ENCODE peak calls at places on chromosomes 13 and 19, in eight cellular contexts. L is IMR-90, P is astrocyte, U is neural progenitor cell, R is PC-3, F is GM23248, M is fibroblast of lung, N is H1. C is an unnamed sample.

GRCh38 chr19:16417660-16418596 is 53.8 kb downstream of the EPS15L1 start:
- DNase-seq in L (peak; percentile 42), P (no peak), U (peak; percentile 81), R (peak; percentile 70), F (peak; percentile 78), M (peak; percentile 38), N (peak; percentile 72), C (peak; percentile 46)

GRCh38 chr19:42553292-42554045 is 25.2 kb upstream of the CEACAM1 start:
- DNase-seq in L (peak; percentile 67), P (peak; percentile 74), U (no peak), R (peak; percentile 38), F (peak; percentile 85), M (peak; percentile 53), N (no peak), C (no peak)

GRCh38 chr19:1725100-1726064 is 27.9 kb upstream of the ONECUT3 start:
- DNase-seq in L (peak; percentile 28), P (no peak), U (peak; percentile 94), R (peak; percentile 46), F (peak; percentile 70), M (peak; percentile 34), N (no peak), C (no peak)

GRCh38 chr13:27372896-27373295 is 51.5 kb upstream of the GTF3A start:
- DNase-seq in L (peak; percentile 16), P (no peak), U (peak; percentile 40), R (no peak), F (peak; percentile 31), M (no peak), N (no peak), C (no peak)

GRCh38 chr19:21587117-21587461 is 81.7 kb downstream of the ZNF429 start:
- DNase-seq in L (no peak), P (no peak), U (no peak), R (no peak), F (no peak), M (no peak), N (no peak), C (no peak)

GRCh38 chr19:55590621-55591020 is 8.7 kb downstream of the FIZ1 start:
- DNase-seq in L (no peak), P (no peak), U (peak; percentile 44), R (peak; percentile 58), F (peak; percentile 53), M (no peak), N (no peak), C (no peak)

GRCh38 chr19:56547535-56547934 is 8.8 kb downstream of the ZFP28 start:
- DNase-seq in L (no peak), P (no peak), U (peak; percentile 6), R (no peak), F (no peak), M (no peak), N (no peak), C (no peak)

GRCh38 chr13:29595380-29596063 is at the start of gene SLC7A1:
- DNase-seq in L (peak; percentile 80), P (peak; percentile 73), U (peak; percentile 96), R (peak; percentile 90), F (peak; percentile 96), M (peak; percentile 67), N (peak; percentile 72), C (peak; percentile 48)

GRCh38 chr13:51704399-51705306 is 99.3 kb downstream of the DHRS12 start:
- DNase-seq in L (no peak), P (no peak), U (no peak), R (no peak), F (no peak), M (no peak), N (no peak), C (no peak)

GRCh38 chr13:106756446-106756845 is 188.5 kb upstream of the ARGLU1 start:
- DNase-seq in L (no peak), P (no peak), U (peak; percentile 84), R (no peak), F (no peak), M (no peak), N (no peak), C (no peak)

GRCh38 chr13:25207291-25207690 is 35.2 kb upstream of the AMER2 start:
- DNase-seq in L (no peak), P (no peak), U (no peak), R (no peak), F (no peak), M (no peak), N (no peak), C (no peak)

DNA sequence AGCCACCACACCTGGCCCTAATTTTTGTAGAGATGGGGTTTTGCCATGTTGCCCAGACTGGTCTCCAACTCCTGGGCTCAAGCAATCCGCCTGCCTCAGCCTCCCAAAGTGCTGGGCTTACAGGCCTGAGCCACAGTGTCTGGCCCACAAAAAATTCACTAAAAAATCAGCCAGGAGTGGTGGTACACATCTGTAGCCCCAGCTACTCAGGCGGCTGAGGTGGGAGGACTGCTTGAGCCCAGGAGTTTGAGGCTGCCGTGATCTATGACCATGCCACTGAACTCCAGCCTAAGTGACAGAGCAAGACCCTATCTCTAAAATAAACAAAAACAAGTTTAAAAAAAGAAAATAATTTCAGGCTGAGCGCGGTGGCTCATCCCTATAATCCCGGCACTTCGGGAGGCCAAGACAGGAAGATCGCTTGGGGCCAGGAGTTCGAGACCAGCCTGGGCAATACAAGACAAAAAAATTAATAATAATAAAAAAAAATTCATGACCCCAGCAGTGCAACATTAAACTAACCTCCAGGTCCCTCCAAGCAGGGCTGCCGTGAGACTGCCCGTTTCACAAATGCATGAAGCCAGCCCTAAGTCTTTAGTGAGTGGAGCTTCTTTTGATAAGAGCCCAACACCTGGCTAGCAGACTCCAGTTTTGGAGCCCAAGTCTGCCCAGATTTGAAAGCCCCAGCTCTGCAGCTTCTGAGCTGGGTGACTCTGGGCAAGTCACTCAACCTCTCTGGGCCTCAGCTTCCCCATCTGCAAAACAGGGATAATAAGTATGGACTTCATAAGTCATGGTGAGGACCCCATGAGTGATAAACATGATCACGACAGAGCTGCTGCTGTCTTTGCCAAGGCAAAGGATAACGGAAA is 38.6 kb upstream of the NANOS3 start:
- DNase-seq in L (no peak), P (no peak), U (no peak), R (no peak), F (peak; percentile 21), M (no peak), N (no peak), C (no peak)
- H3K4me1 ChIP-seq in L (peaks cover 39% of the 10 kb centered on the region), P (peaks cover 52% of the 10 kb centered on the region), U (peaks cover 4% of the 10 kb centered on the region), R (peaks cover 69% of the 10 kb centered on the region), F (peaks cover 49% of the 10 kb centered on the region), M (peaks cover 33% of the 10 kb centered on the region), N (peaks cover 14% of the 10 kb centered on the region), C (peaks cover 33% of the 10 kb centered on the region)

GRCh38 chr19:29404951-29405727 is 120.7 kb upstream of the VSTM2B start:
- DNase-seq in L (no peak), P (no peak), U (peak; percentile 94), R (peak; percentile 1), F (peak; percentile 2), M (no peak), N (peak; percentile 38), C (peak; percentile 11)
- H3K9ac ChIP-seq in L (no peak overlapping the region), P (no peak overlapping the region), U (no peak overlapping the region), R (no peak overlapping the region), F (no peak overlapping the region), M (no peak overlapping the region), N (no peak overlapping the region), C (peak overlapping the region; percentile 39)

GRCh38 chr13:97321101-97321500 is 99.0 kb downstream of the MBNL2 start:
- DNase-seq in L (no peak), P (no peak), U (no peak), R (no peak), F (no peak), M (no peak), N (no peak), C (no peak)
- H3K4me1 ChIP-seq in L (peaks cover 34% of the 10 kb centered on the region), P (peaks cover 12% of the 10 kb centered on the region), U (no peaks in the 10 kb centered on the region), R (no peaks in the 10 kb centered on the region), F (peaks cover 11% of the 10 kb centered on the region), M (peaks cover 32% of the 10 kb centered on the region), N (no peaks in the 10 kb centered on the region), C (no peaks in the 10 kb centered on the region)

GRCh38 chr19:54172764-54173699 is at the start of gene TMC4:
- DNase-seq in L (no peak), P (no peak), U (no peak), R (peak; percentile 93), F (peak; percentile 33), M (no peak), N (no peak), C (no peak)
- H3K9ac ChIP-seq in L (no peak within 1 kb of the TSS), P (no peak within 1 kb of the TSS), U (no peak within 1 kb of the TSS), R (peak within 1 kb of the TSS; percentile 65), F (no peak within 1 kb of the TSS), M (no peak within 1 kb of the TSS), N (peak within 1 kb of the TSS; percentile 13), C (no peak within 1 kb of the TSS)

C was measured in NT2/D1.